ENCODE peak calls at places on chromosomes 7 and 10, in seven cellular contexts. One of them, this sample, is unnamed.
A peak's percentile ranks its signal among the peaks of the same experiment; 100 is the strongest.

GRCh38 chr7:70071786-70072185 is 473.5 kb downstream of the AUTS2 start:
- DNase-seq in left lung: no peak
- DNase-seq in tibial artery: no peak
- DNase-seq in spleen: no peak
- DNase-seq in Panc1: no peak
- DNase-seq in PC-3: no peak
- DNase-seq in thyroid gland: no peak
- DNase-seq in this sample: no peak

GRCh38 chr10:1171182-1171581 is 115.0 kb downstream of the WDR37 start:
- DNase-seq in left lung: no peak
- DNase-seq in tibial artery: no peak
- DNase-seq in spleen: no peak
- DNase-seq in PC-3: no peak
- DNase-seq in thyroid gland: no peak
- DNase-seq in Panc1: no peak
- DNase-seq in this sample: no peak

GRCh38 chr7:82595176-82595575 is 151.6 kb upstream of the CACNA2D1 start:
- DNase-seq in thyroid gland: no peak
- DNase-seq in spleen: no peak
- DNase-seq in left lung: no peak
- DNase-seq in PC-3: no peak
- DNase-seq in Panc1: no peak
- DNase-seq in tibial artery: no peak
- DNase-seq in this sample: no peak

GRCh38 chr10:48607356-48608278 is 2.7 kb upstream of the ARHGAP22 start:
- DNase-seq in spleen: no peak
- DNase-seq in PC-3: peak; percentile 55
- DNase-seq in left lung: no peak
- DNase-seq in tibial artery: no peak
- DNase-seq in Panc1: no peak
- DNase-seq in thyroid gland: no peak
- DNase-seq in this sample: no peak

GRCh38 chr7:102895602-102896001 is 17.2 kb upstream of the LRRC17 start:
- DNase-seq in tibial artery: no peak
- DNase-seq in thyroid gland: no peak
- DNase-seq in PC-3: no peak
- DNase-seq in spleen: no peak
- DNase-seq in left lung: no peak
- DNase-seq in Panc1: no peak
- DNase-seq in this sample: no peak

GRCh38 chr7:129781856-129782256 is 170.3 kb downstream of the NRF1 start:
- DNase-seq in PC-3: no peak
- DNase-seq in Panc1: no peak
- DNase-seq in tibial artery: no peak
- DNase-seq in left lung: no peak
- DNase-seq in spleen: peak; percentile 71
- DNase-seq in thyroid gland: peak; percentile 11
- DNase-seq in this sample: no peak

GRCh38 chr7:28163955-28164354 is 16.6 kb downstream of the JAZF1 start:
- DNase-seq in spleen: no peak
- DNase-seq in tibial artery: no peak
- DNase-seq in PC-3: no peak
- DNase-seq in Panc1: no peak
- DNase-seq in left lung: no peak
- DNase-seq in thyroid gland: no peak
- DNase-seq in this sample: no peak

GRCh38 chr10:15591431-15591830 is 128.3 kb downstream of the ITGA8 start:
- DNase-seq in left lung: no peak
- DNase-seq in PC-3: no peak
- DNase-seq in tibial artery: no peak
- DNase-seq in thyroid gland: no peak
- DNase-seq in spleen: no peak
- DNase-seq in Panc1: no peak
- DNase-seq in this sample: no peak

GRCh38 chr7:7977774-7978173 is 9.2 kb downstream of the GLCCI1 start:
- DNase-seq in thyroid gland: no peak
- DNase-seq in Panc1: no peak
- DNase-seq in left lung: no peak
- DNase-seq in tibial artery: no peak
- DNase-seq in spleen: no peak
- DNase-seq in PC-3: no peak
- DNase-seq in this sample: no peak

GRCh38 chr7:156034397-156034796 is 222.1 kb upstream of the SHH start:
- DNase-seq in Panc1: no peak
- DNase-seq in thyroid gland: no peak
- DNase-seq in PC-3: peak; percentile 43
- DNase-seq in left lung: no peak
- DNase-seq in tibial artery: no peak
- DNase-seq in spleen: no peak
- DNase-seq in this sample: no peak

GRCh38 chr10:74753295-74754211 is 72.8 kb upstream of the KAT6B start:
- DNase-seq in left lung: no peak
- DNase-seq in thyroid gland: no peak
- DNase-seq in tibial artery: no peak
- DNase-seq in Panc1: no peak
- DNase-seq in PC-3: peak; percentile 100
- DNase-seq in spleen: no peak
- DNase-seq in this sample: no peak

GRCh38 chr7:76108540-76109233 is 60.8 kb downstream of the MDH2 start:
- DNase-seq in Panc1: peak; percentile 85
- DNase-seq in thyroid gland: peak; percentile 90
- DNase-seq in tibial artery: peak; percentile 28
- DNase-seq in spleen: no peak
- DNase-seq in PC-3: peak; percentile 90
- DNase-seq in left lung: no peak
- DNase-seq in this sample: peak; percentile 63

GRCh38 chr7:105800442-105800841 is 76.0 kb downstream of the ATXN7L1 start:
- DNase-seq in thyroid gland: no peak
- DNase-seq in Panc1: no peak
- DNase-seq in left lung: no peak
- DNase-seq in spleen: no peak
- DNase-seq in tibial artery: no peak
- DNase-seq in PC-3: no peak
- DNase-seq in this sample: no peak

GRCh38 chr7:42069625-42070024 is 167.4 kb downstream of the GLI3 start:
- DNase-seq in spleen: no peak
- DNase-seq in Panc1: no peak
- DNase-seq in tibial artery: no peak
- DNase-seq in left lung: no peak
- DNase-seq in PC-3: no peak
- DNase-seq in thyroid gland: no peak
- DNase-seq in this sample: no peak

GRCh38 chr7:42074079-42074478 is 162.9 kb downstream of the GLI3 start:
- DNase-seq in thyroid gland: no peak
- DNase-seq in Panc1: no peak
- DNase-seq in PC-3: no peak
- DNase-seq in left lung: no peak
- DNase-seq in tibial artery: no peak
- DNase-seq in spleen: no peak
- DNase-seq in this sample: no peak

GRCh38 chr7:42070068-42070467 is 166.9 kb downstream of the GLI3 start:
- DNase-seq in PC-3: peak; percentile 92
- DNase-seq in tibial artery: no peak
- DNase-seq in left lung: no peak
- DNase-seq in spleen: no peak
- DNase-seq in thyroid gland: no peak
- DNase-seq in Panc1: no peak
- DNase-seq in this sample: no peak

GRCh38 chr7:42068554-42069280 is 168.3 kb downstream of the GLI3 start:
- DNase-seq in PC-3: no peak
- DNase-seq in thyroid gland: peak; percentile 86
- DNase-seq in Panc1: no peak
- DNase-seq in spleen: no peak
- DNase-seq in left lung: no peak
- DNase-seq in tibial artery: no peak
- DNase-seq in this sample: no peak

GRCh38 chr7:42071372-42072261 is 165.4 kb downstream of the GLI3 start:
- DNase-seq in spleen: no peak
- DNase-seq in tibial artery: no peak
- DNase-seq in PC-3: no peak
- DNase-seq in left lung: no peak
- DNase-seq in thyroid gland: no peak
- DNase-seq in Panc1: no peak
- DNase-seq in this sample: no peak
- TF ChIP-seq CTCF in spleen: no peak
- TF ChIP-seq CTCF in tibial artery: no peak
- TF ChIP-seq CTCF in PC-3: no peak
- TF ChIP-seq CTCF in left lung: peak; percentile 28
- TF ChIP-seq CTCF in thyroid gland: peak; percentile 30
- TF ChIP-seq CTCF in Panc1: no peak
- TF ChIP-seq CTCF in this sample: no peak

GRCh38 chr10:44978213-44978569 is 418 bp downstream of the DEPP1 start:
- DNase-seq in tibial artery: peak; percentile 21
- DNase-seq in left lung: no peak
- DNase-seq in PC-3: no peak
- DNase-seq in Panc1: no peak
- DNase-seq in thyroid gland: no peak
- DNase-seq in spleen: peak; percentile 18
- DNase-seq in this sample: no peak
- H3K4me3 ChIP-seq in tibial artery: peak overlapping the region; percentile 85
- H3K4me3 ChIP-seq in left lung: peak overlapping the region; percentile 26
- H3K4me3 ChIP-seq in PC-3: peak overlapping the region; percentile 56
- H3K4me3 ChIP-seq in Panc1: peak overlapping the region; percentile 38
- H3K4me3 ChIP-seq in thyroid gland: peak overlapping the region; percentile 1
- H3K4me3 ChIP-seq in spleen: peak overlapping the region; percentile 37
- H3K4me3 ChIP-seq in this sample: peak overlapping the region; percentile 60

GRCh38 chr10:78846071-78846470 is 222.7 kb upstream of the ZMIZ1 start:
- DNase-seq in tibial artery: no peak
- DNase-seq in thyroid gland: no peak
- DNase-seq in left lung: no peak
- DNase-seq in PC-3: no peak
- DNase-seq in Panc1: no peak
- DNase-seq in spleen: no peak
- DNase-seq in this sample: no peak
- TF ChIP-seq CTCF in tibial artery: no peak
- TF ChIP-seq CTCF in thyroid gland: no peak
- TF ChIP-seq CTCF in left lung: no peak
- TF ChIP-seq CTCF in PC-3: no peak
- TF ChIP-seq CTCF in Panc1: no peak
- TF ChIP-seq CTCF in spleen: no peak
- TF ChIP-seq CTCF in this sample: no peak

DNA sequence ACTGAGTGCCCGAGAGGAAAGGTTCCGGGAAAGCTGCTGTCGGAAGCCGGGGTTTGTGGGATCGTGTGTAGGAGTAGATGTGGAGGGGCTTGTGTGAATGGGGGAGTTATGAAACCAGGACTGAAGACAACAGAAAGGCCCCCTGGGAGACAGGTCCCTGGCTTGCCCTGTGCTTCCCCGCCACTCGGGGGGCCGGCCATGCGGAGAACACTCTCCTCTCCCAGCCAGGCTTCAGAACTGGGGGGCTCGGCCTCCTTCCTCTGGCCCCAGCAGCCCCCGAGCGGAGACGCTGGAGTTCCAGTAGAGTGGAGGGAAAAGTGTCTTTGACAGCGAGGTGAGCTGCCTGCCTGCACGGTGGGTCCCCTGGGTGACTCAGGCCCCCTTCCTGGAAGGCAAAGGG is 185.0 kb downstream of the MGMT start:
- DNase-seq in tibial artery: no peak
- DNase-seq in left lung: peak; percentile 51
- DNase-seq in thyroid gland: no peak
- DNase-seq in spleen: no peak
- DNase-seq in Panc1: no peak
- DNase-seq in PC-3: no peak
- DNase-seq in this sample: no peak
- H3K4me3 ChIP-seq in tibial artery: no peak overlapping the region
- H3K4me3 ChIP-seq in left lung: no peak overlapping the region
- H3K4me3 ChIP-seq in thyroid gland: no peak overlapping the region
- H3K4me3 ChIP-seq in spleen: no peak overlapping the region
- H3K4me3 ChIP-seq in Panc1: no peak overlapping the region
- H3K4me3 ChIP-seq in PC-3: no peak overlapping the region
- H3K4me3 ChIP-seq in this sample: no peak overlapping the region

GRCh38 chr7:66145404-66145843 is 30.8 kb downstream of the CRCP start:
- DNase-seq in Panc1: no peak
- DNase-seq in left lung: no peak
- DNase-seq in tibial artery: peak; percentile 66
- DNase-seq in thyroid gland: no peak
- DNase-seq in PC-3: no peak
- DNase-seq in spleen: no peak
- DNase-seq in this sample: peak; percentile 72
- TF ChIP-seq CTCF in Panc1: no peak
- TF ChIP-seq CTCF in left lung: no peak
- TF ChIP-seq CTCF in tibial artery: no peak
- TF ChIP-seq CTCF in thyroid gland: no peak
- TF ChIP-seq CTCF in PC-3: no peak
- TF ChIP-seq CTCF in spleen: no peak
- TF ChIP-seq CTCF in this sample: no peak